ENCODE peak calls at places on chromosomes 13 and 19, in ten cellular contexts. I is stimulated activated CD4-positive, alpha-beta T cell treated with anti-CD3 and anti-CD28 coated beads, Interleukin-15, amount 100 ng/mL, for 24 hours; G is left cardiac atrium; U is NCI-H69; D is GM23248; H is epithelial cell of esophagus; W is occipital lobe; E is NCI-H1105; L is EL; P is H1. V is an unnamed sample.
A peak's percentile ranks its signal among the peaks of the same experiment; 100 is the strongest.

GRCh38 chr13:25200783-25201182 is 28.7 kb upstream of the AMER2 start:
- DNase-seq in U (no peak), E (no peak), D (no peak), W (no peak), G (no peak), I (no peak), L (no peak), P (no peak), H (no peak), V (no peak)

GRCh38 chr13:27128825-27129627 is 42.6 kb downstream of the USP12 start:
- DNase-seq in L (peak; percentile 36), G (no peak), E (no peak), U (no peak), P (no peak), D (no peak), H (no peak), I (no peak), W (no peak), V (peak; percentile 9)

GRCh38 chr13:42355841-42356575 is 84.1 kb downstream of the AKAP11 start:
- DNase-seq in E (no peak), U (no peak), D (no peak), H (no peak), P (no peak), L (no peak), W (no peak), G (no peak), I (peak; percentile 65), V (no peak)

GRCh38 chr19:28960986-28961705 is 251.8 kb downstream of the UQCRFS1 start:
- DNase-seq in W (no peak), L (peak; percentile 85), U (no peak), E (no peak), D (peak; percentile 89), G (no peak), P (no peak), H (no peak), I (no peak), V (no peak)

GRCh38 chr13:21297452-21297851 is 121.0 kb downstream of the MRPL57 start:
- DNase-seq in U (peak; percentile 19), H (peak; percentile 5), L (peak; percentile 28), G (no peak), E (no peak), W (no peak), D (peak; percentile 31), I (no peak), P (no peak), V (no peak)

GRCh38 chr13:72259528-72259927 is 392.5 kb upstream of the DACH1 start:
- DNase-seq in L (no peak), W (no peak), E (no peak), H (no peak), D (no peak), P (no peak), G (no peak), U (no peak), I (no peak), V (no peak)

GRCh38 chr13:23020246-23020843 is 160.4 kb upstream of the SGCG start:
- DNase-seq in G (peak; percentile 31), L (peak; percentile 44), H (peak; percentile 69), D (peak; percentile 55), I (peak; percentile 41), U (peak; percentile 33), E (peak; percentile 4), W (no peak), P (no peak), V (peak; percentile 61)

GRCh38 chr13:94968757-94969086 is 256.4 kb upstream of the SOX21 start:
- DNase-seq in H (no peak), E (no peak), U (no peak), L (no peak), W (no peak), P (no peak), D (no peak), I (no peak), G (no peak), V (no peak)

GRCh38 chr13:95150555-95150954 is 150.7 kb downstream of the ABCC4 start:
- DNase-seq in U (no peak), I (no peak), L (no peak), H (peak; percentile 42), E (no peak), D (no peak), P (no peak), G (no peak), W (no peak), V (no peak)

GRCh38 chr19:43471091-43471490 is 5.7 kb upstream of the LYPD3 start:
- DNase-seq in D (no peak), H (peak; percentile 90), L (no peak), U (no peak), I (no peak), P (no peak), E (no peak), W (no peak), G (no peak), V (no peak)

GRCh38 chr13:44052843-44053607 is 173.3 kb downstream of the LACC1 start:
- DNase-seq in I (no peak), H (peak; percentile 22), D (peak; percentile 10), G (no peak), U (no peak), P (no peak), E (no peak), L (peak; percentile 55), W (peak; percentile 6), V (peak; percentile 38)